ENCODE peak calls at places on chromosome 20, in six cellular contexts. E is SK-N-SH, G is lower leg skin, C is thoracic aorta, L is heart right ventricle, M is choroid plexus epithelial cell. S is an unnamed sample.

GRCh38 chr20:34968020-34968775 is 12.5 kb downstream of the MYH7B start:
- DNase-seq in C (no peak), L (no peak), G (no peak), E (no peak), M (no peak), S (no peak)

GRCh38 chr20:37534401-37535157 is 6.9 kb upstream of the BLCAP start:
- DNase-seq in L (no peak), G (peak; percentile 76), C (no peak), M (peak; percentile 93), E (peak; percentile 61), S (peak; percentile 86)

GRCh38 chr20:414161-414560 is 6.1 kb downstream of the RBCK1 start:
- DNase-seq in E (no peak), C (no peak), L (no peak), M (no peak), G (no peak), S (no peak)

GRCh38 chr20:48703107-48703506 is 124.7 kb downstream of the PREX1 start:
- DNase-seq in E (peak; percentile 64), L (peak; percentile 69), C (no peak), G (no peak), M (no peak), S (no peak)

GRCh38 chr20:38050691-38051090 is 17.1 kb downstream of the RPRD1B start:
- DNase-seq in M (peak; percentile 61), L (no peak), G (no peak), E (no peak), C (no peak), S (peak; percentile 32)

GRCh38 chr20:59724457-59725366 is 120.4 kb downstream of the PHACTR3 start:
- DNase-seq in L (no peak), M (no peak), E (no peak), C (no peak), G (no peak), S (no peak)

GRCh38 chr20:50615407-50615806 is 75.9 kb downstream of the RIPOR3 start:
- DNase-seq in M (no peak), G (no peak), E (no peak), L (no peak), C (no peak), S (no peak)

GRCh38 chr20:24879875-24880274 is 69.2 kb upstream of the CST7 start:
- DNase-seq in M (no peak), G (peak; percentile 53), E (no peak), L (no peak), C (no peak), S (no peak)

GRCh38 chr20:9945406-9945805 is 89.4 kb upstream of the ANKEF1 start:
- DNase-seq in C (no peak), L (no peak), G (no peak), M (peak; percentile 22), E (no peak), S (peak; percentile 33)

GRCh38 chr20:44354979-44355502 is 458 bp upstream of the HNF4A start:
- DNase-seq in C (no peak), G (no peak), L (no peak), M (no peak), E (no peak), S (no peak)

GRCh38 chr20:45328451-45328850 is 19.8 kb downstream of the SDC4 start:
- DNase-seq in E (no peak), L (no peak), C (no peak), M (no peak), G (no peak), S (no peak)

GRCh38 chr20:50191065-50191565 is 485 bp downstream of the CEBPB start:
- DNase-seq in L (peak; percentile 75), G (peak; percentile 93), C (no peak), M (peak; percentile 90), E (no peak), S (no peak)

GRCh38 chr20:53722515-53723036 is 128.9 kb upstream of the ZNF217 start:
- DNase-seq in C (no peak), G (no peak), L (no peak), M (no peak), E (no peak), S (no peak)

GRCh38 chr20:7856756-7857155 is 83.5 kb downstream of the HAO1 start:
- DNase-seq in M (peak; percentile 55), L (no peak), C (no peak), G (no peak), E (no peak), S (peak; percentile 63)

GRCh38 chr20:39310363-39311037 is 348.4 kb downstream of the DHX35 start:
- DNase-seq in L (no peak), E (no peak), G (no peak), M (no peak), C (no peak), S (no peak)

GRCh38 chr20:18585134-18585533 is 2.7 kb upstream of the DTD1 start:
- DNase-seq in L (no peak), M (peak; percentile 70), E (no peak), C (no peak), G (no peak), S (peak; percentile 65)

GRCh38 chr20:9838378-9839295 is at the start of gene PAK5:
- DNase-seq in L (no peak), C (peak; percentile 5), E (peak; percentile 94), M (peak; percentile 31), G (no peak), S (peak; percentile 60)

GRCh38 chr20:49478754-49479689 is 3.4 kb downstream of the KCNB1 start:
- DNase-seq in C (no peak), L (no peak), G (no peak), M (no peak), E (no peak), S (no peak)

GRCh38 chr20:56859751-56860366 is 230.8 kb downstream of the TFAP2C start:
- DNase-seq in E (no peak), G (no peak), C (no peak), L (no peak), M (peak; percentile 17), S (no peak)

GRCh38 chr20:11432407-11432806 is 485.3 kb upstream of the BTBD3 start:
- DNase-seq in C (no peak), G (no peak), E (no peak), L (no peak), M (peak; percentile 96), S (no peak)

GRCh38 chr20:53547664-53548239 is 45.9 kb downstream of the ZNF217 start:
- DNase-seq in M (peak; percentile 86), L (no peak), E (peak; percentile 71), C (no peak), G (no peak), S (peak; percentile 80)

GRCh38 chr20:8608470-8608869 is 460.4 kb upstream of the PLCB4 start:
- DNase-seq in E (no peak), C (no peak), G (no peak), M (no peak), L (no peak), S (no peak)

GRCh38 chr20:51687071-51687470 is 81.1 kb downstream of the ATP9A start:
- DNase-seq in G (no peak), M (peak; percentile 45), L (no peak), E (no peak), C (no peak), S (peak; percentile 25)

GRCh38 chr20:8223096-8223870 is 91.2 kb downstream of the PLCB1 start:
- DNase-seq in E (no peak), M (peak; percentile 91), G (no peak), L (no peak), C (no peak), S (no peak)

GRCh38 chr20:59149678-59150504 is 13.7 kb upstream of the ZNF831 start:
- DNase-seq in M (no peak), L (peak; percentile 43), C (no peak), E (no peak), G (peak; percentile 89), S (no peak)

GRCh38 chr20:59051666-59052065 is 9.1 kb upstream of the PRELID3B start:
- DNase-seq in C (no peak), L (no peak), G (no peak), E (no peak), M (no peak), S (no peak)

GRCh38 chr20:44625361-44625760 is 26.1 kb downstream of the ADA start:
- DNase-seq in M (no peak), G (no peak), C (no peak), E (no peak), L (no peak), S (no peak)

GRCh38 chr20:29427201-29428060 is 1830.0 kb upstream of the DEFB115 start:
- DNase-seq in L (no peak), C (no peak), G (no peak), M (no peak), E (peak; percentile 66), S (no peak)

GRCh38 chr20:35200255-35200654 is 26.2 kb upstream of the MMP24 start:
- DNase-seq in G (no peak), C (no peak), L (no peak), M (peak; percentile 68), E (no peak), S (peak; percentile 67)

GRCh38 chr20:37220796-37221195 is 40.8 kb downstream of the GHRH start:
- DNase-seq in G (no peak), E (peak; percentile 16), M (peak; percentile 43), L (no peak), C (no peak), S (no peak)

GRCh38 chr20:40686893-40687292 is 2.1 kb downstream of the MAFB start:
- DNase-seq in M (no peak), C (no peak), E (no peak), L (no peak), G (no peak), S (no peak)
- TF ChIP-seq CTCF in M (no peak), C (no peak), E (no peak), L (no peak), G (no peak), S (no peak)

DNA sequence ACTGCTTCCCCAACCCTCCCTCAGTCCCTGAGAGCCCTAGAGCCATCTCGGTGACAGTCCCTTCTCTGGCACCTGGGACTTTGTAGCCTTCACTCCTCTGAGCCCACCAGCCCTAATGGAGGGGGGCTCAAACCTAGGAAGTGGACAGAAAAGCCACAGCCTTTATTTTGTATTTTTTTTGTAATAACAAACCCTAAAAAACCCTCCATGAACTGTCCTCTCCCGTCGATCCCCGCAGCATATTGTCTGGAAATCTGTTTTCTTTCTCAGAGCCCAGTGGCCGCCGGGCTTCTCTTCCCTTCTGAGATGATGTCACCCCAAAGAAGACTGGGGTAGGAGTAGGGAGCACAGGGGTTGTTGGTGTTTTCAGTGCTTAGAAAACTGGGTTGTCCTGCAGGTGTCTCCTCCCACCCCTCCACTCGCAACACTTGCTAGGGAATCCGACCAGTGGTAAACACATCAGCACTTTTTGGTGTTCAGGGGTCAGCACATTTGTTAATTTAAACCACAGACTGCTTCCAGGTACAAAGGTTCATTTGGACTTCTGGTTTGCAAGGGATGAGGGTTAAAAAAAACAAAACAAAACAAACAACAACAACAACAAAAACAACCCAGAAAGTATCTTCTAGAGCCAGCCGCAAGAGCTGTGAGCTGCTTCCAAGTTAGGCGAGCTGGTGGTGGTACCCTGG is 9.9 kb downstream of the PAX1 start:
- DNase-seq in L (no peak), C (no peak), E (no peak), M (no peak), G (no peak), S (no peak)
- H3K4me3 ChIP-seq in L (no peak overlapping the region), C (no peak overlapping the region), E (no peak overlapping the region), M (no peak overlapping the region), G (no peak overlapping the region), S (no peak overlapping the region)

GRCh38 chr20:3250091-3250504 is 11.1 kb upstream of the SLC4A11 start:
- DNase-seq in M (peak; percentile 30), L (no peak), G (no peak), C (no peak), E (no peak), S (no peak)
- TF ChIP-seq CTCF in M (peak; percentile 61), L (no peak), G (no peak), C (no peak), E (peak; percentile 24), S (peak; percentile 29)

DNA sequence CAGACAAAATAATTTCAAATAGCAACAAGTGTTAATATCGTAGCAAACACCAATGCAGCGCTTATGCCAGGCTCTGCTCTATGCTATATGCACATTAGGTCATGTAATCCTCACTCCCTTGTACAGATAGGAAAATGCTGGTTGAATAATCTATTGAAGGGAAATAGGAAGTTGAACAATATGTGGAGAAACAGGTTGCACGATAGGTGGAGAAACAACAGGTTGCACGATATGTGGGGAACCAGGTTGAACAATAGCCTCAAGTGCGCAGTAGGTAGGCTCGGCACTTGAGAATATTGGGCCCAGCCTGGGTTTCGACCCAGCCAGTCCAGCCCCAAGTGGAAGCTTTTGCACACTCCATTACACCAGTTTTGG is 91.1 kb upstream of the SIRPA start:
- DNase-seq in L (no peak), C (no peak), G (no peak), M (no peak), E (no peak), S (no peak)
- H3K4me3 ChIP-seq in L (peak overlapping the region; percentile 65), C (no peak overlapping the region), G (no peak overlapping the region), M (no peak overlapping the region), E (no peak overlapping the region), S (no peak overlapping the region)

S was measured in cardiac muscle cell.